ENCODE peak calls at places on chromosomes 11 and 22, in five cellular contexts. One of them, this sample, is unnamed.

GRCh38 chr22:39656495-39657490 is 86.2 kb downstream of the CACNA1I start:
- DNase-seq in adrenal gland: no peak
- DNase-seq in tibial nerve: no peak
- DNase-seq in HCT116: no peak
- DNase-seq in pancreas: no peak
- DNase-seq in this sample: no peak

GRCh38 chr11:4140067-4140636 is 45.6 kb downstream of the RRM1 start:
- DNase-seq in tibial nerve: no peak
- DNase-seq in pancreas: no peak
- DNase-seq in HCT116: no peak
- DNase-seq in adrenal gland: no peak
- DNase-seq in this sample: no peak

GRCh38 chr11:14029971-14030531 is 67.5 kb downstream of the SPON1 start:
- DNase-seq in tibial nerve: no peak
- DNase-seq in HCT116: no peak
- DNase-seq in adrenal gland: peak; percentile 71
- DNase-seq in pancreas: peak; percentile 71
- DNase-seq in this sample: no peak

GRCh38 chr11:976431-977160 is 50.9 kb downstream of the AP2A2 start:
- DNase-seq in tibial nerve: peak; percentile 19
- DNase-seq in HCT116: no peak
- DNase-seq in pancreas: no peak
- DNase-seq in adrenal gland: no peak
- DNase-seq in this sample: no peak

GRCh38 chr11:113204280-113204679 is 110.1 kb upstream of the TTC12 start:
- DNase-seq in HCT116: no peak
- DNase-seq in pancreas: no peak
- DNase-seq in tibial nerve: no peak
- DNase-seq in adrenal gland: no peak
- DNase-seq in this sample: no peak

GRCh38 chr11:1327064-1327460 is 17.6 kb upstream of the TOLLIP start:
- DNase-seq in HCT116: no peak
- DNase-seq in tibial nerve: no peak
- DNase-seq in adrenal gland: no peak
- DNase-seq in pancreas: no peak
- DNase-seq in this sample: no peak

GRCh38 chr11:48141475-48142100 is 75.0 kb upstream of the OR4B1 start:
- DNase-seq in HCT116: no peak
- DNase-seq in tibial nerve: no peak
- DNase-seq in pancreas: no peak
- DNase-seq in adrenal gland: peak; percentile 43
- DNase-seq in this sample: peak; percentile 30

GRCh38 chr11:10322830-10323792 is 18.2 kb downstream of the ADM start:
- DNase-seq in tibial nerve: no peak
- DNase-seq in HCT116: peak; percentile 81
- DNase-seq in pancreas: no peak
- DNase-seq in adrenal gland: peak; percentile 77
- DNase-seq in this sample: peak; percentile 50

GRCh38 chr11:15227011-15227410 is 112.3 kb downstream of the INSC start:
- DNase-seq in tibial nerve: no peak
- DNase-seq in pancreas: no peak
- DNase-seq in adrenal gland: no peak
- DNase-seq in HCT116: no peak
- DNase-seq in this sample: no peak

GRCh38 chr11:125777309-125777708 is 1.3 kb downstream of the PATE2 start:
- DNase-seq in tibial nerve: no peak
- DNase-seq in HCT116: no peak
- DNase-seq in pancreas: no peak
- DNase-seq in adrenal gland: no peak
- DNase-seq in this sample: no peak

GRCh38 chr22:40542821-40543540 is 93.5 kb downstream of the MRTFA start:
- DNase-seq in HCT116: no peak
- DNase-seq in pancreas: no peak
- DNase-seq in adrenal gland: no peak
- DNase-seq in tibial nerve: no peak
- DNase-seq in this sample: no peak

GRCh38 chr11:57354699-57355098 is 16.5 kb downstream of the P2RX3 start:
- DNase-seq in adrenal gland: no peak
- DNase-seq in pancreas: no peak
- DNase-seq in HCT116: no peak
- DNase-seq in tibial nerve: no peak
- DNase-seq in this sample: no peak

GRCh38 chr11:14764899-14765527 is 121.4 kb downstream of the PDE3B start:
- DNase-seq in adrenal gland: no peak
- DNase-seq in tibial nerve: no peak
- DNase-seq in HCT116: no peak
- DNase-seq in pancreas: no peak
- DNase-seq in this sample: peak; percentile 90

GRCh38 chr11:62573006-62573591 is 592 bp downstream of the EEF1G start:
- DNase-seq in HCT116: no peak
- DNase-seq in tibial nerve: no peak
- DNase-seq in adrenal gland: peak; percentile 48
- DNase-seq in pancreas: no peak
- DNase-seq in this sample: peak; percentile 33

GRCh38 chr22:43829448-43829821 is 17.3 kb upstream of the EFCAB6 start:
- DNase-seq in HCT116: no peak
- DNase-seq in pancreas: no peak
- DNase-seq in adrenal gland: no peak
- DNase-seq in tibial nerve: no peak
- DNase-seq in this sample: no peak

GRCh38 chr11:58028687-58029411 is 1.9 kb upstream of the OR6Q1 start:
- DNase-seq in tibial nerve: peak; percentile 19
- DNase-seq in adrenal gland: peak; percentile 30
- DNase-seq in HCT116: no peak
- DNase-seq in pancreas: no peak
- DNase-seq in this sample: no peak

GRCh38 chr22:41929158-41929896 is 2.7 kb upstream of the TNFRSF13C start:
- DNase-seq in pancreas: no peak
- DNase-seq in tibial nerve: no peak
- DNase-seq in HCT116: no peak
- DNase-seq in adrenal gland: no peak
- DNase-seq in this sample: no peak

GRCh38 chr11:14500181-14500651 is 605 bp upstream of the COPB1 start:
- DNase-seq in tibial nerve: peak; percentile 35
- DNase-seq in HCT116: no peak
- DNase-seq in pancreas: peak; percentile 56
- DNase-seq in adrenal gland: peak; percentile 59
- DNase-seq in this sample: peak; percentile 62

GRCh38 chr11:105144887-105145286 is 5.3 kb upstream of the CARD18 start:
- DNase-seq in tibial nerve: no peak
- DNase-seq in pancreas: no peak
- DNase-seq in HCT116: peak; percentile 13
- DNase-seq in adrenal gland: no peak
- DNase-seq in this sample: no peak

GRCh38 chr11:76639621-76640020 is 30.9 kb downstream of the LRRC32 start:
- DNase-seq in pancreas: no peak
- DNase-seq in HCT116: no peak
- DNase-seq in tibial nerve: no peak
- DNase-seq in adrenal gland: no peak
- DNase-seq in this sample: no peak

GRCh38 chr11:123771664-123772063 is 17.3 kb upstream of the OR6X1 start:
- DNase-seq in tibial nerve: no peak
- DNase-seq in HCT116: no peak
- DNase-seq in adrenal gland: no peak
- DNase-seq in pancreas: no peak
- DNase-seq in this sample: no peak

GRCh38 chr11:123773959-123774358 is 19.6 kb upstream of the OR6X1 start:
- DNase-seq in pancreas: no peak
- DNase-seq in adrenal gland: no peak
- DNase-seq in tibial nerve: no peak
- DNase-seq in HCT116: no peak
- DNase-seq in this sample: no peak

GRCh38 chr11:123776160-123776559 is 21.8 kb upstream of the OR6X1 start:
- DNase-seq in HCT116: no peak
- DNase-seq in tibial nerve: no peak
- DNase-seq in pancreas: no peak
- DNase-seq in adrenal gland: no peak
- DNase-seq in this sample: no peak

GRCh38 chr11:123773026-123773425 is 18.7 kb upstream of the OR6X1 start:
- DNase-seq in pancreas: no peak
- DNase-seq in tibial nerve: no peak
- DNase-seq in adrenal gland: no peak
- DNase-seq in HCT116: no peak
- DNase-seq in this sample: no peak

DNA sequence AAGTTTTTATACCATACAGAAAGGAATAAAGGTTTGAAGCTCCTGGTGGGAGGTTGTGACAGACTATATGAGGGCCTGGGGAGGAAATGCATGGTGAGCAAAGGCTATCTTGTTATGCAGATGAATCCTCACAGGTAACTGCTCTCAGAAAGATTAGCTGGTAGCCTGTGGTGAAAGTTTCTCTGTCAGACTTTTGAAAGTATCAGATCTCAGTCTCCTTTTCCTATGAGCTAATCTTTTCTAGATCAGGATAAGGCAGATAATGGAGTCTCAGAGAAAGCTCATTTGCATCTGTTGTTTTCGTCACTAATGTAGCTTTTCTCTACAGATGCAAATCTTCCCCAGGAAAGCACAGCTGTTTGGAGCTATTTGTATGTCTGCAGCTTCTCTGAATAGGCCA is 21.0 kb upstream of the OR6X1 start:
- DNase-seq in HCT116: no peak
- DNase-seq in adrenal gland: no peak
- DNase-seq in tibial nerve: no peak
- DNase-seq in pancreas: no peak
- DNase-seq in this sample: no peak
- H3K27ac ChIP-seq in HCT116: no peak overlapping the region
- H3K27ac ChIP-seq in adrenal gland: no peak overlapping the region
- H3K27ac ChIP-seq in tibial nerve: no peak overlapping the region
- H3K27ac ChIP-seq in pancreas: no peak overlapping the region
- H3K27ac ChIP-seq in this sample: no peak overlapping the region

GRCh38 chr11:65166893-65167292 is 3.1 kb upstream of the SPDYC start:
- DNase-seq in pancreas: no peak
- DNase-seq in tibial nerve: no peak
- DNase-seq in adrenal gland: no peak
- DNase-seq in HCT116: no peak
- DNase-seq in this sample: no peak
- H3K4me3 ChIP-seq in pancreas: no peak overlapping the region
- H3K4me3 ChIP-seq in tibial nerve: no peak overlapping the region
- H3K4me3 ChIP-seq in adrenal gland: no peak overlapping the region
- H3K4me3 ChIP-seq in HCT116: no peak overlapping the region
- H3K4me3 ChIP-seq in this sample: no peak overlapping the region

GRCh38 chr11:19677380-19678080 is 35.1 kb upstream of the NAV2 start:
- DNase-seq in tibial nerve: no peak
- DNase-seq in adrenal gland: no peak
- DNase-seq in pancreas: no peak
- DNase-seq in HCT116: no peak
- DNase-seq in this sample: no peak
- H3K4me1 ChIP-seq in tibial nerve: peaks cover 62% of the 10 kb centered on the region
- H3K4me1 ChIP-seq in adrenal gland: peaks cover 18% of the 10 kb centered on the region
- H3K4me1 ChIP-seq in pancreas: no peaks in the 10 kb centered on the region
- H3K4me1 ChIP-seq in HCT116: peaks cover 11% of the 10 kb centered on the region
- H3K4me1 ChIP-seq in this sample: no peaks in the 10 kb centered on the region

GRCh38 chr11:43942651-43943356 is 367 bp downstream of the C11orf96 start:
- DNase-seq in adrenal gland: peak; percentile 50
- DNase-seq in pancreas: peak; percentile 68
- DNase-seq in HCT116: no peak
- DNase-seq in tibial nerve: no peak
- DNase-seq in this sample: no peak

GRCh38 chr11:43944761-43945311 is 2.4 kb downstream of the C11orf96 start:
- DNase-seq in adrenal gland: peak; percentile 77
- DNase-seq in HCT116: no peak
- DNase-seq in tibial nerve: peak; percentile 75
- DNase-seq in pancreas: peak; percentile 96
- DNase-seq in this sample: peak; percentile 28

GRCh38 chr11:43941257-43941879 is 1.1 kb upstream of the C11orf96 start:
- DNase-seq in HCT116: no peak
- DNase-seq in tibial nerve: no peak
- DNase-seq in pancreas: no peak
- DNase-seq in adrenal gland: no peak
- DNase-seq in this sample: no peak

GRCh38 chr11:43943357-43943930 is 1.0 kb downstream of the C11orf96 start:
- DNase-seq in pancreas: peak; percentile 64
- DNase-seq in tibial nerve: no peak
- DNase-seq in adrenal gland: no peak
- DNase-seq in HCT116: no peak
- DNase-seq in this sample: no peak

DNA sequence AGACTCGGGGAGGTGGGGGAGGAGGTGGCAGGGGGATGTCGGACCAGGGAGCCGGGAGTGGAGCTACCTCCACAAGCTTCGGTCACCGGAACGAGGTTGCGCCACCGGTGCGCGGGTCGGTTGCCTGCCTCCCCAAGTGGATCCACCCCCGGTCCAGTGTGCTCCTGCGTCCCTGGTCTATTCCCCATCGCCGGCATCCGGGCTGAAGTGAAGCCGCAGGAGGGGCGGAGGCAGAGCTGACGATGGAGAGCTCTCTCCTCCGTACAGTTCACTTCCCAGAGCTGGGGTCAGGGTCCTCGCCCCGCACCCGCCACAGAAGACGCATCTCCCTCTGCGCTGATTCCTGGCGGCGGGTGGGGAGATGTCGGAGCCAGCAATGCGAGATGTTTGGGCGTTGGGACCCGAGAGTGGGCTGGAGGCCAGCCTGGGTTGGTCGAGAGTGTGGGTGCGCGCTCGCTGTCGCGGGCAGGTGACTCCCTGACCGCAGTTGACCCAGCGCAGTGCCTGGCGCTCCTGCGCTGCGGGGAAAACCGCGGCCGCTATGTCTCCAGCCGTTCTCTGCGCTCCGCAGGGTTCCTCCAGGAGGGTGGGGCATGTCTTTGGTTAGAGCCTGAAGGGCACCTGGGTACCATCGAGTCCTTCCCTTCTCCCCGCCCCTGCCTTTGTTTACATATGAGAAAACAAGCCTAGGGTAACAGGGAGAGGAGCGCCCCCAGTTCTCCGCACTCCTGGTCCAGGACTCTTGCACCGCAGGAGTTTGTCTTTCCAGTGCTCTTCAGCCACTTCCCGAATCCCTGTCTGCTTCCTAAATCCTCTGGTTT is 1.7 kb downstream of the C11orf96 start:
- DNase-seq in tibial nerve: no peak
- DNase-seq in adrenal gland: peak; percentile 44
- DNase-seq in HCT116: no peak
- DNase-seq in pancreas: no peak
- DNase-seq in this sample: no peak
- H3K27ac ChIP-seq in tibial nerve: peak overlapping the region; percentile 86
- H3K27ac ChIP-seq in adrenal gland: peak overlapping the region; percentile 95
- H3K27ac ChIP-seq in HCT116: no peak overlapping the region
- H3K27ac ChIP-seq in pancreas: peak overlapping the region; percentile 67
- H3K27ac ChIP-seq in this sample: no peak overlapping the region

GRCh38 chr11:61120865-61121831 is 18.9 kb downstream of the CD5 start:
- DNase-seq in tibial nerve: no peak
- DNase-seq in HCT116: no peak
- DNase-seq in adrenal gland: peak; percentile 66
- DNase-seq in pancreas: peak; percentile 78
- DNase-seq in this sample: peak; percentile 85
- H3K4me3 ChIP-seq in tibial nerve: no peak overlapping the region
- H3K4me3 ChIP-seq in HCT116: no peak overlapping the region
- H3K4me3 ChIP-seq in adrenal gland: no peak overlapping the region
- H3K4me3 ChIP-seq in pancreas: no peak overlapping the region
- H3K4me3 ChIP-seq in this sample: no peak overlapping the region

GRCh38 chr22:37048133-37048532 is 3.4 kb upstream of the KCTD17 start:
- DNase-seq in tibial nerve: no peak
- DNase-seq in adrenal gland: no peak
- DNase-seq in HCT116: no peak
- DNase-seq in pancreas: no peak
- DNase-seq in this sample: no peak
- H3K4me1 ChIP-seq in tibial nerve: peaks cover 27% of the 10 kb centered on the region
- H3K4me1 ChIP-seq in adrenal gland: peaks cover 12% of the 10 kb centered on the region
- H3K4me1 ChIP-seq in HCT116: peaks cover 10% of the 10 kb centered on the region
- H3K4me1 ChIP-seq in pancreas: peaks cover 6% of the 10 kb centered on the region
- H3K4me1 ChIP-seq in this sample: peaks cover 13% of the 10 kb centered on the region